ENCODE peak calls at places on chromosome X, in five cellular contexts. P, F, V, U and Y are unnamed samples.

GRCh38 chrX:13085533-13085932 is 41.1 kb upstream of the FAM9C start:
- DNase-seq in P (no peak), F (no peak), V (no peak), U (no peak), Y (no peak)

GRCh38 chrX:57178605-57179004 is 41.4 kb upstream of the SPIN2A start:
- DNase-seq in P (no peak), F (no peak), V (no peak), U (no peak), Y (no peak)

GRCh38 chrX:153060095-153060445 is 3.8 kb downstream of the PNMA3 start:
- DNase-seq in P (no peak), F (no peak), V (no peak), U (no peak), Y (no peak)

GRCh38 chrX:10972731-10973130 is 138.4 kb upstream of the HCCS start:
- DNase-seq in P (no peak), F (no peak), V (no peak), U (no peak), Y (no peak)

GRCh38 chrX:7086384-7086783 is 61.1 kb upstream of the STS start:
- DNase-seq in P (no peak), F (no peak), V (no peak), U (no peak), Y (no peak)

GRCh38 chrX:65673857-65674350 is 6.5 kb downstream of the MSN start:
- DNase-seq in P (no peak), F (no peak), V (no peak), U (no peak), Y (no peak)

GRCh38 chrX:103446665-103447302 is 70.4 kb downstream of the BEX3 start:
- DNase-seq in P (peak), F (no peak), V (no peak), U (no peak), Y (no peak)

GRCh38 chrX:152899111-152899873 is 1.4 kb downstream of the ZNF185 start:
- DNase-seq in P (no peak), F (no peak), V (no peak), U (no peak), Y (no peak)

GRCh38 chrX:70166601-70167590 is 10.4 kb upstream of the DGAT2L6 start:
- DNase-seq in P (peak), F (no peak), V (no peak), U (no peak), Y (no peak)

GRCh38 chrX:153924149-153924861 is 1.8 kb downstream of the ARHGAP4 start:
- DNase-seq in P (peak), F (no peak), V (no peak), U (peak), Y (peak)

GRCh38 chrX:108795240-108795639 is 58.9 kb upstream of the IRS4 start:
- DNase-seq in P (no peak), F (no peak), V (no peak), U (no peak), Y (no peak)

DNA sequence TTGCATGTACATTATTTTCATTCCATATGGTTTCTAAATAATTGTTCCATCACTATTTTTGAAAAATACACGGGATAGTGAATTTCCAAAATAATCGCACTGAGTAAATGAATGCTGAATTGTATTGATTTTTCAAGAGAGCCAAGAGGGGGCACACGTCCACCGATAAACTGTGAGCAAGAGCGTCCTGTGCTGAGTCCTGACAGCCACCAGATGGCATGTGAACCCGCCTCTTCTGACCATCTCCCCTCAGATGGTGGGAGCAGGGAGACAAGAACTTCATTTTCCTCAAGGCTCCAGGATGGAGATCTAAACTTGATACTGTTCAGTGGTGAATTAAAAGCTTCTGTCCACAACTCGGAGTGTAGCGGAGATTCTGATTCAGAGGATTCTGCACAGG is 30.6 kb upstream of the IL9R start:
- DNase-seq in P (no peak), F (no peak), V (no peak), U (no peak), Y (peak)
- TF ChIP-seq CTCF in P (peak), F (no peak), V (no peak), U (no peak), Y (peak)

GRCh38 chrX:135170877-135171519 is at the start of gene CT55:
- DNase-seq in P (no peak), F (no peak), V (no peak), U (no peak), Y (no peak)
- TF ChIP-seq CTCF in P (no peak), F (no peak), V (no peak), U (no peak), Y (no peak)

DNA sequence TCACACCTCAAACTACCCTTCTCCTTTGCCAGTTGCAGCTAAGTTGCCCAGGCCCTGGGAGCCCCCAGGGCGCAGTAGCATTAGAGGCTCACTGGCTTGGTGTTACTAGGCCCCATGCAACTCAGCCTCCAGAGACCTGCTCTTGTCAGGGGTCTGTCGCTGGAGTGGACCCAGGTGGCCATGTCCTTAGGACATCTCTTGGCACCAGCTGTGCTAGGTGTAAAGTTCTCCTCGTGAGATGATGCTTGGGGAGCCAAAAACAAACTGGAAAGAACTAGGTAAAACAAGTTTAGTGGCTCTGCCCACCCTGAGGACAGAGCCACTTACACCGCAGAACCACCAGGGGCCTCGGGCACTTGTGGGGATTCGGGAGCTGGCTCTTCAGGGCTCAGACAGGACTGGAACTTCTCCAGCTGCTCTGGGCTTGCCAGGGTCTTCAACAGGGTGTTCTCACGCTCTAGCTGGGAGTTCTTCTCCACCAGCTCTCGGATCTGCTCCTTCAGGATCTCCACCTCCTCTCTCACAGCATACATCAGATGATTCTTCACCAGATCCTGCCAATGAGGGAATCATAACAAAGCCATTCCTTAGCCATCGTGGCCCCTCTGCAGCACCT is 61.3 kb downstream of the TSC22D3 start:
- DNase-seq in P (no peak), F (no peak), V (peak), U (no peak), Y (no peak)
- TF ChIP-seq CTCF in P (no peak), F (no peak), V (no peak), U (no peak), Y (no peak)

GRCh38 chrX:48666649-48667048 is 16.9 kb upstream of the WAS start:
- DNase-seq in P (no peak), F (no peak), V (no peak), U (no peak), Y (no peak)

GRCh38 chrX:48664156-48664555 is 19.4 kb upstream of the WAS start:
- DNase-seq in P (no peak), F (no peak), V (no peak), U (no peak), Y (no peak)

GRCh38 chrX:48665991-48666390 is 17.6 kb upstream of the WAS start:
- DNase-seq in P (no peak), F (no peak), V (no peak), U (no peak), Y (no peak)

GRCh38 chrX:48667504-48667903 is 16.1 kb upstream of the WAS start:
- DNase-seq in P (no peak), F (no peak), V (no peak), U (no peak), Y (no peak)

DNA sequence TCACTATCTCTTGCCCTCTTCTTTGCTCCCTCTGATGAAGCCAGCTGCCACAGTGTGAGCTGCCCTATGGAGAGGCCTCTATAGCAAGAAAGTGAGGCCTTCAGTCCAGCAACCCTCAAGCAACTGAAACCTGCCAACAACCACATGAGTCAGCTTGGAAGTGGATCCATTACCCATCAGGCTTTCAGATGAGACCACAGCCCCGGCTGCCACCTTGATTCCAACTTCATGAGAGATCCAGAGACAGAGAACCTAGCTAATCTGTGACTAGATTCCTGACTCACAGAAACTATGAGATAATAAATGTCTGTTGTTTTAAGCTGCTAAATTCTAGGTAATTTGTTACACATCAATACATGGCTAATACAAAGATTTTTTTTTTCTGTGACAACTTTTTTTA is 20.4 kb upstream of the WAS start:
- DNase-seq in P (no peak), F (no peak), V (peak), U (no peak), Y (no peak)
- TF ChIP-seq CTCF in P (no peak), F (no peak), V (no peak), U (no peak), Y (no peak)